ENCODE peak calls at places on chromosomes 16 and 17, in five cellular contexts. P is HFFc6, I is tibial nerve, C is Peyer's patch, Y is endothelial cell. X is an unnamed sample.

GRCh38 chr17:65558683-65559311 is 2.7 kb downstream of the AXIN2 start:
- DNase-seq in C (no peak), Y (no peak), P (no peak), I (no peak), X (no peak)

GRCh38 chr17:15963670-15964110 is 18.8 kb downstream of the ADORA2B start:
- DNase-seq in C (no peak), P (no peak), I (no peak), Y (no peak), X (no peak)

GRCh38 chr17:15457723-15458094 is 9.7 kb downstream of the CDRT4 start:
- DNase-seq in C (no peak), Y (no peak), I (peak), P (no peak), X (no peak)

GRCh38 chr16:89704281-89704680 is 2.8 kb upstream of the SPATA2L start:
- DNase-seq in Y (no peak), I (no peak), P (no peak), C (no peak), X (no peak)

GRCh38 chr17:28335959-28336871 is 654 bp downstream of the TNFAIP1 start:
- DNase-seq in C (peak), P (peak), I (peak), Y (peak), X (peak)

GRCh38 chr17:60792250-60792898 is 114.7 kb downstream of the BCAS3 start:
- DNase-seq in Y (no peak), I (no peak), C (no peak), P (no peak), X (no peak)

GRCh38 chr16:4706871-4707270 is 13.5 kb downstream of the NUDT16L1 start:
- DNase-seq in Y (no peak), I (no peak), C (no peak), P (no peak), X (no peak)

GRCh38 chr16:88378401-88378800 is 4.4 kb upstream of the ZNF469 start:
- DNase-seq in Y (no peak), C (no peak), P (no peak), I (no peak), X (no peak)

GRCh38 chr16:21244798-21245197 is 11.3 kb downstream of the ANKS4B start:
- DNase-seq in I (no peak), C (no peak), Y (no peak), P (no peak), X (no peak)

GRCh38 chr16:79876332-79876730 is 275.8 kb upstream of the MAF start:
- DNase-seq in I (no peak), P (no peak), C (no peak), Y (no peak), X (no peak)

GRCh38 chr17:63436523-63437110 is 9.5 kb downstream of the CYB561 start:
- DNase-seq in P (no peak), Y (no peak), I (no peak), C (no peak), X (no peak)

GRCh38 chr16:75309156-75309555 is 57.7 kb upstream of the BCAR1 start:
- DNase-seq in C (no peak), Y (no peak), P (no peak), I (no peak), X (no peak)

GRCh38 chr17:45230410-45230786 is 8.7 kb downstream of the FMNL1 start:
- DNase-seq in C (no peak), P (no peak), Y (no peak), I (no peak), X (no peak)

GRCh38 chr17:78922876-78923498 is 2.2 kb downstream of the TIMP2 start:
- DNase-seq in P (no peak), C (no peak), Y (no peak), I (no peak), X (no peak)

GRCh38 chr17:78924481-78925151 is 571 bp downstream of the TIMP2 start:
- DNase-seq in Y (peak), C (no peak), P (peak), I (no peak), X (no peak)

GRCh38 chr17:78925662-78926555 is 722 bp upstream of the TIMP2 start:
- DNase-seq in Y (peak), C (peak), I (peak), P (peak), X (peak)

GRCh38 chr17:78923660-78924453 is 1.3 kb downstream of the TIMP2 start:
- DNase-seq in P (no peak), Y (no peak), I (peak), C (peak), X (no peak)

GRCh38 chr17:78925234-78925633 is at the start of gene TIMP2:
- DNase-seq in Y (peak), C (peak), P (peak), I (peak), X (peak)
- TF ChIP-seq CTCF in Y (peak), C (peak), P (peak), I (peak), X (no peak)

DNA sequence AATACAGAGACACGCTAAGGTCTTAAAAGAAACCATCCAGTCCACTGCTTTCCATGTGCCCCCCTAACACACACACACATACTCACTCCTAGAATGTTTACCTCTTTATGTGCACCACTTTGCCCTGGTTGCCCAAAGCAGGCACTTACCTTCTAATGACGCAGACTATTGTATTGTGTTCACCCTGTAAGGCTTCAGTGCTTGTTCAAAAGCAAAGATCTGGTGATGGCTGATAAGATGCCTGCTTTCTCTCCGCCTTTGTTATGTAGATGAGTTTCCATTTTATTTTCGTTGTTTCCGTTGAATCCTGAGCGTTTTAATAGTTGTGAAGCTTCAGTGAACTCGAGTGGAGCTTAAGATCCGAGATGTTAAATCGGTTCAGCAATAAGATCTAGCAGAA is 452.7 kb downstream of the TMEM114 start:
- DNase-seq in P (no peak), Y (no peak), I (no peak), C (no peak), X (no peak)
- TF ChIP-seq CTCF in P (no peak), Y (no peak), I (no peak), C (no peak), X (no peak)

GRCh38 chr17:82297804-82298537 is 19.4 kb downstream of the CD7 start:
- DNase-seq in I (peak), Y (no peak), P (peak), C (peak), X (peak)
- TF ChIP-seq CTCF in I (no peak), Y (no peak), P (peak), C (no peak), X (no peak)

DNA sequence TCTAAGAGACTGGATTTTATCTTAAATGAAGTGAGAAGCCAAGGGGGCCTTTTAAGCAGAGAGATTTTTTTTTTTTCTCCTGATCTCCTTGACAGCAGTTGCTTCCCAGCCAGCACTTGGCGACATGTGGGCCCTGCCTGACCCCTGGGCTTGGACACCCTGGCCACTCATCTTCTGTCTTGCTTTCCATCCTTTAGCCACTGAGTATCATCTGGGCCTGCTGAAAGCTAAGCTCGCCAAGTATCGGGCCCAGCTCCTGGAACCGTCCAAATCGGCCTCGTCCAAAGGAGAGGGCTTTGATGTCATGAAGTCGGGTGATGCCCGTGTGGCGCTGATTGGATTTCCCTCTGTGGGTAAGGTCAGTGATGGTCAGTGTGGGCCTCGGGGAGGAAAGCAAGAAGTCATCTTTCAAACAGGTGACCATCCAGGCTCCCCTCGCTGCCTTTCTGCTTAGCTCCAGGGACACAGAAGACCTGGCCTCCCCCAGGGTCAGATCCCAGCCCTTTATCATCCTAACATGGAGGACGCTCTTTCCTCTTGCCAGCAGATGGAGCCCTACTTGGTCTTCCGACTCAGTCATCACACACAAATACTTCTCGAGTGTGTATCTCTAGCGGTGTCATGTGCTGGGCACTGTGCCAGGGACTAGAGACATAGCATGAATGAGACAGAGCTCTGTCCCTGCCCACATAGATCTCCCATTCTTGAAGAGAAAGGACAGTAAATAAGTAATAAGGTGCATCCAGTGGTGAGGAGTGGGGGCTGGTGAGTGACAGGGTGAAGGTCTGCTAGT is 6.1 kb downstream of the DRG2 start:
- DNase-seq in Y (no peak), I (no peak), P (peak), C (no peak), X (no peak)
- TF ChIP-seq CTCF in Y (no peak), I (no peak), P (peak), C (peak), X (peak)

GRCh38 chr17:30236807-30237206 is 1.3 kb upstream of the SLC6A4 start:
- DNase-seq in I (peak), C (peak), Y (peak), P (no peak), X (no peak)
- TF ChIP-seq CTCF in I (peak), C (peak), Y (peak), P (peak), X (peak)

DNA sequence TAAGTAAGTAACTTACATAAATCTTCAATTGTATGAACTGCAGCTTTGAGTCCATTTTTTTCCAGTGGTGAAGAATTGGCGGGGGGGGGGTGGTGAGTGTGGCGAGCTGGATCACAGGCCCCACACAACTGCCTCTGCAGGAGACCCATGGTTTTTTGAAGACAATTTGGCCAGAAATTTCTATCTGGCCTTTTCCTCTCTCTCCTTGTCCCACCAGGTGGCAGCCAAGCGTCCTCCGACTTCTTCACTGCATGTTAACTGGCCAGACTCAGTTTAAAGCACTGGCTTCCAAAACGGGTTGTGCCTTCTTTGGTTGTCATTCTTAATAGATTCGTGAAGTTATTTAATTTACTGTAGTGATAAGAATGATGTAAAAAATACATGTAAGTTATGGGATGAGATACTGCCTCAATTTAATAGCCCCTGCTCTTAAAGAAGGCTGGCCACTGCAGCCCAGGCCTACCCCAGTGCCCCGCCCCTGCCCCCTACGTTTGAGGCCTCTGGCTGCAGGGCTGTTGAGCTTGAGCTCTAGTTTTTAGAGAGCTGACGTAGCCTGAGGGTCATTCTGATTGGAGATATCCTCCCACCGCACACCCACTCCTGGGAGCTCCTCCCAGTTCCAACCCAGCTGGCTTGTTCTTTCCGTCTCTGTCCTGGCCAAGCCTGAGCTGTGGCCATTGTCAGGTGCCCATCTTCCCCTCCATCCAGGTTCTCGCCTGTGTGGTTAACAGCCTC is 36.4 kb downstream of the AKAP1 start:
- DNase-seq in P (peak), C (no peak), I (peak), Y (peak), X (no peak)
- TF ChIP-seq CTCF in P (peak), C (no peak), I (peak), Y (peak), X (peak)

DNA sequence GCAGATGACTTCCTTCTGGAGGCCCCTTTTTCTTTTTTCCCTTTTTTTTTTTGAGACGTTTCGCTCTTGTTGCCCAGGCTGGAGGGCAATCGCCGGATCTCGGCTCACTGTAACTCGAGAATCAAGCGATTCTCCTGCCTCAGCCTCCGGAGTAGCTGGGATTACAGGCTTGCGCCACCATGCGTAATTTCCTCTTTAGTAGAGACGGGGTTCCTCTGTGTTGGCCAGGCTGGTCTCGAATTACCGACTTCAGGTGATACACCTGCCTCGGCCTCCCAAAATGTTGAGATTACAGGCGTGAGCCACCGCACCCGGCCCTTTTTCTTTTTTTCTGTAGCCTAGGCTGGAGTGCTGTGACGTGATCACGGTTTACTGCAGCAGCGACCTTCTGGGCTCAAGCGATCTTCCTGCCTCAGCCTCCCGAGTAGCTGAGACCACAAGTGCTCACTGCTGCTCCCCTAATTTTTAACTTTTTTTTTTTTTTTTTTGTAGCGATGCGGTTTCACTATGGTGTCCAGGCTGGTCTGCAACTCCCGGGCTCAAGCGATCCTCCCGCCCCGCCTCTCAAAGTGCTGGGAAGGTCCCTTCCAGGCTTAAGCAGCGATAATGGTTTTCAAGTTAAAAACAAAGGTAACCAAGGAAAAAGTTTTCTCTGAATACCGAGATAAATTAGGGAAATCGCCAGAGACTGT is 956 bp upstream of the IST1 start:
- DNase-seq in I (peak), Y (peak), C (peak), P (peak), X (no peak)
- TF ChIP-seq CTCF in I (no peak), Y (no peak), C (no peak), P (peak), X (peak)

DNA sequence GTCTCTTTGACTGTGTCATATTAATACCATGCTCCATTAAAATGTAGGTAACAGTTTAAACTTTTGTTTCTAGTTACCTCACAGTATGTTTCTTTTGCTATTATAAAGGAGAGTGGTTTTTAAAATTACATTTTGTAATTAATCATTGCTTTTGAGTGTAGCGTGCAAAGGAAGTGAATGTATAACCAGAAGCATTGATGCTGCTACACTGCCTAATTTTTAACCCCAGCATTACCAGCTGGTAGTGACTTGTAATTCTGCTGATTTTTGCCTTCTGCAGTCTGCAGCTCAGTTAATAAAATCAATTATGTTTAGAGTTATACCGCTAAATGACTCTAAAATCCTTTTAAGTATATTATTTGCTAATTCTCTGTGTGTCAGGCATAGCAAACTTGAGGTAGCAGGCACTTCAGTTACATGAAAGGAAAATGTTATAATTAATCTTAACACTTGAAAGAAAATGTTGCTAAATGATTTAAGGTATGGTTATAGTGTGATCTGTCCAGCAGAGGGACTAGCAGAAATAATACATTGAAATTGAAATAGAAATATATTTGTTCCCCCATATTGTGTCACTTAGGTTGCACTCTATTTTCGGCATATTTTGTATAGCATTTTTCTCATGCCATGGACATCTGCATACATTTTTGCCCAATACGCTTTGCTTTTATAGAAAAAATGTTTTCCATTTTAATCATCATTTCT is 388.5 kb downstream of the CNTNAP4 start:
- DNase-seq in C (no peak), Y (no peak), I (no peak), P (no peak), X (no peak)
- TF ChIP-seq CTCF in C (no peak), Y (no peak), I (no peak), P (peak), X (no peak)

X was measured in AG09319.